ENCODE peak calls at places on chromosomes 6 and 20, in five cellular contexts. One of them, this sample, is unnamed.

GRCh38 chr6:8944548-8944947 is 509.2 kb upstream of the SLC35B3 start:
- DNase-seq in epithelial cell of esophagus: peak; percentile 47
- DNase-seq in choroid plexus epithelial cell: no peak
- DNase-seq in GM10248: no peak
- DNase-seq in heart left ventricle: no peak
- DNase-seq in this sample: no peak

GRCh38 chr20:63315240-63315981 is 22.4 kb downstream of the COL20A1 start:
- DNase-seq in choroid plexus epithelial cell: no peak
- DNase-seq in GM10248: no peak
- DNase-seq in epithelial cell of esophagus: no peak
- DNase-seq in heart left ventricle: peak; percentile 64
- DNase-seq in this sample: no peak

GRCh38 chr20:23361108-23361650 is 803 bp upstream of the GZF1 start:
- DNase-seq in choroid plexus epithelial cell: peak; percentile 55
- DNase-seq in GM10248: no peak
- DNase-seq in epithelial cell of esophagus: peak; percentile 38
- DNase-seq in heart left ventricle: no peak
- DNase-seq in this sample: peak; percentile 44

GRCh38 chr20:34088871-34089479 is 23.1 kb downstream of the EIF2S2 start:
- DNase-seq in GM10248: no peak
- DNase-seq in choroid plexus epithelial cell: no peak
- DNase-seq in heart left ventricle: no peak
- DNase-seq in epithelial cell of esophagus: no peak
- DNase-seq in this sample: no peak

GRCh38 chr6:20118877-20119276 is 93.4 kb downstream of the MBOAT1 start:
- DNase-seq in heart left ventricle: no peak
- DNase-seq in choroid plexus epithelial cell: no peak
- DNase-seq in epithelial cell of esophagus: peak; percentile 7
- DNase-seq in GM10248: no peak
- DNase-seq in this sample: no peak

GRCh38 chr6:81362246-81362645 is 390.2 kb downstream of the TENT5A start:
- DNase-seq in epithelial cell of esophagus: no peak
- DNase-seq in choroid plexus epithelial cell: peak; percentile 55
- DNase-seq in heart left ventricle: no peak
- DNase-seq in GM10248: no peak
- DNase-seq in this sample: peak; percentile 30

GRCh38 chr20:20571068-20571780 is 141.2 kb downstream of the RALGAPA2 start:
- DNase-seq in heart left ventricle: no peak
- DNase-seq in choroid plexus epithelial cell: no peak
- DNase-seq in GM10248: no peak
- DNase-seq in epithelial cell of esophagus: no peak
- DNase-seq in this sample: no peak

GRCh38 chr6:41644297-41644879 is 6.1 kb downstream of the MDFI start:
- DNase-seq in epithelial cell of esophagus: peak; percentile 77
- DNase-seq in heart left ventricle: no peak
- DNase-seq in choroid plexus epithelial cell: no peak
- DNase-seq in GM10248: no peak
- DNase-seq in this sample: peak; percentile 49

GRCh38 chr6:21360353-21360752 is 233.2 kb upstream of the SOX4 start:
- DNase-seq in choroid plexus epithelial cell: no peak
- DNase-seq in epithelial cell of esophagus: peak; percentile 58
- DNase-seq in heart left ventricle: no peak
- DNase-seq in GM10248: no peak
- DNase-seq in this sample: no peak
- TF ChIP-seq CTCF in choroid plexus epithelial cell: peak; percentile 15
- TF ChIP-seq CTCF in epithelial cell of esophagus: no peak
- TF ChIP-seq CTCF in heart left ventricle: no peak
- TF ChIP-seq CTCF in GM10248: no peak
- TF ChIP-seq CTCF in this sample: no peak

GRCh38 chr6:125031385-125031784 is 69.1 kb downstream of the RNF217 start:
- DNase-seq in heart left ventricle: no peak
- DNase-seq in choroid plexus epithelial cell: no peak
- DNase-seq in GM10248: no peak
- DNase-seq in epithelial cell of esophagus: no peak
- DNase-seq in this sample: no peak
- TF ChIP-seq CTCF in heart left ventricle: no peak
- TF ChIP-seq CTCF in choroid plexus epithelial cell: no peak
- TF ChIP-seq CTCF in GM10248: no peak
- TF ChIP-seq CTCF in epithelial cell of esophagus: no peak
- TF ChIP-seq CTCF in this sample: no peak

DNA sequence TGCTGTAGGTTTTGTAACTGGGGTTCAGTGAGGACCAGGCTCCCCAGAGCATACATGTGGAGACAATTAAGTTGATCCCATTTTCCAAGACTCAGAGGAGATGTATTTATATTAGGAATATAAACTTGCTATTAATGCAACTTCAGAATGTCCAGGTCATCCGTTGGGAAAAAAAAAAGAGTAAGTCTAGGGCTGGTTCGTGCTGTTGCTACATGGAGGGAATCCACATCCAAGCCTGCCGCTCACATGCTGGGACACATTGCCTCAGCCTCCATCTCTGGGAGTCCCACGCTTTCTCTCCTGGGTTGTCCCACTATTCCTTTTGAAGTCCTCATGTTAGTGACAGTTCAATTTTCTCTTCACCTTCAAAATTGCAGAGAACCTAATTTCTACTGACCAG is 199.6 kb upstream of the THBS2 start:
- DNase-seq in choroid plexus epithelial cell: no peak
- DNase-seq in heart left ventricle: no peak
- DNase-seq in epithelial cell of esophagus: no peak
- DNase-seq in GM10248: no peak
- DNase-seq in this sample: no peak
- TF ChIP-seq CTCF in choroid plexus epithelial cell: no peak
- TF ChIP-seq CTCF in heart left ventricle: no peak
- TF ChIP-seq CTCF in epithelial cell of esophagus: no peak
- TF ChIP-seq CTCF in GM10248: no peak
- TF ChIP-seq CTCF in this sample: no peak

GRCh38 chr6:3227363-3228045 is at the start of gene TUBB2B:
- DNase-seq in epithelial cell of esophagus: no peak
- DNase-seq in GM10248: peak; percentile 80
- DNase-seq in choroid plexus epithelial cell: no peak
- DNase-seq in heart left ventricle: no peak
- DNase-seq in this sample: no peak
- TF ChIP-seq CTCF in epithelial cell of esophagus: no peak
- TF ChIP-seq CTCF in GM10248: no peak
- TF ChIP-seq CTCF in choroid plexus epithelial cell: no peak
- TF ChIP-seq CTCF in heart left ventricle: no peak
- TF ChIP-seq CTCF in this sample: no peak

GRCh38 chr6:11367638-11368199 is 135.3 kb upstream of the NEDD9 start:
- DNase-seq in GM10248: no peak
- DNase-seq in epithelial cell of esophagus: no peak
- DNase-seq in heart left ventricle: no peak
- DNase-seq in choroid plexus epithelial cell: no peak
- DNase-seq in this sample: no peak
- TF ChIP-seq CTCF in GM10248: no peak
- TF ChIP-seq CTCF in epithelial cell of esophagus: no peak
- TF ChIP-seq CTCF in heart left ventricle: no peak
- TF ChIP-seq CTCF in choroid plexus epithelial cell: no peak
- TF ChIP-seq CTCF in this sample: no peak

This sample was measured in MCF 10A.